ENCODE peak calls at places on chromosomes 5 and 9, in ten cellular contexts. P is GM06990, S is epithelial cell of esophagus, H is AG04450, E is transverse colon, T is PC-3, K is choroid plexus epithelial cell, U is fibroblast of pulmonary artery, Z is bronchial epithelial cell, B is spleen. W is an unnamed sample.

GRCh38 chr5:72388652-72389051 is 68.5 kb downstream of the PTCD2 start:
- DNase-seq in P (no peak), S (no peak), H (no peak), E (no peak), T (no peak), K (no peak), U (peak; percentile 44), Z (no peak), B (no peak), W (no peak)

GRCh38 chr9:36152741-36153438 is 16.3 kb upstream of the CCIN start:
- DNase-seq in P (no peak), S (no peak), H (no peak), E (no peak), T (no peak), K (no peak), U (no peak), Z (no peak), B (peak; percentile 77), W (no peak)

GRCh38 chr9:18601956-18602355 is 128.0 kb downstream of the ADAMTSL1 start:
- DNase-seq in P (no peak), S (peak; percentile 30), H (no peak), E (no peak), T (no peak), K (peak; percentile 22), U (no peak), Z (peak; percentile 22), B (no peak), W (no peak)

GRCh38 chr5:34657550-34657921 is 1.4 kb downstream of the RAI14 start:
- DNase-seq in P (no peak), S (peak; percentile 38), H (no peak), E (peak; percentile 13), T (peak; percentile 49), K (peak; percentile 64), U (peak; percentile 74), Z (peak; percentile 26), B (no peak), W (no peak)

GRCh38 chr9:35488566-35489312 is 1.2 kb upstream of the RUSC2 start:
- DNase-seq in P (no peak), S (no peak), H (no peak), E (no peak), T (no peak), K (no peak), U (no peak), Z (no peak), B (no peak), W (no peak)

GRCh38 chr5:109945097-109945678 is 255.5 kb downstream of the MAN2A1 start:
- DNase-seq in P (no peak), S (no peak), H (no peak), E (no peak), T (no peak), K (peak; percentile 14), U (no peak), Z (no peak), B (no peak), W (peak; percentile 63)

GRCh38 chr5:171207256-171207866 is 101.7 kb upstream of the TLX3 start:
- DNase-seq in P (peak; percentile 11), S (peak; percentile 53), H (peak; percentile 6), E (no peak), T (peak; percentile 84), K (peak; percentile 67), U (peak; percentile 71), Z (peak; percentile 47), B (no peak), W (peak; percentile 18)

GRCh38 chr5:113345261-113345940 is 89.4 kb downstream of the TSSK1B start:
- DNase-seq in P (no peak), S (peak; percentile 89), H (no peak), E (no peak), T (peak; percentile 66), K (peak; percentile 65), U (peak; percentile 80), Z (peak; percentile 98), B (no peak), W (peak; percentile 95)

DNA sequence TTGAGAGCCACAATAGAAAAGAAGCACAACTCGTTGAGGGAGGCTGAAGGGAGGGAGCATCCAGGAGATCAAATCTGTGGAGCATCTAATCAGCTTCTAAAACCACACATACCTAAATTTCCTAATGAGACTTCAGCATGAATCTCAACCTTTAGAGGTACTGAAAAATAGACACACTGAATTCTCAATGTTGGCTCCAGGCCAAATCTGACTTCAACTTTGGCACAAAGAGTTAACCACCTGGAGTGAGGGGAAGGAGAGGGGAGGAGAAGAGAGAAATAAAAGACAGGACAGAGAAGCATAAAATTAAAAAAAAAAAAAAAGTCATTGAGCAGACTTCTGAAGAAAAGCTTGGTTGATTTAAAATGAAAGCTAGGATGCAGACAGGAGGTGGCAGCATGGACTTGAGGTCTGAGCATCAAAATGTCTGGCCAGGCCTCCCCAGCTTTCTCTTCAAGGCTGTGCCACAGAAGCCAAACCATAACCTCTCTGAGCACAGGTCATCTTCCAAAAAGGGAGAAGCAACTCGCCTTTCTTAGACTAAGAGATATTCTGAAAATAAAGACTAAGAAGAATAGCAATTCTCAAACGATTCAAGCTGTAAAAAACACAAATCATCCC is 205.6 kb downstream of the DENND1A start:
- DNase-seq in P (no peak), S (peak; percentile 3), H (no peak), E (no peak), T (no peak), K (peak; percentile 82), U (peak; percentile 73), Z (no peak), B (no peak), W (no peak)
- TF ChIP-seq CTCF in P (no peak), S (no peak), H (peak; percentile 23), E (peak; percentile 14), T (no peak), K (peak; percentile 66), U (peak; percentile 34), Z (peak; percentile 6), B (no peak), W (no peak)

GRCh38 chr5:56328753-56329560 is 95.8 kb upstream of the ANKRD55 start:
- DNase-seq in P (peak; percentile 31), S (peak; percentile 83), H (no peak), E (no peak), T (peak; percentile 67), K (peak; percentile 80), U (peak; percentile 65), Z (peak; percentile 89), B (no peak), W (peak; percentile 36)

GRCh38 chr5:56330167-56330566 is 97.0 kb upstream of the ANKRD55 start:
- DNase-seq in P (no peak), S (no peak), H (no peak), E (no peak), T (no peak), K (no peak), U (no peak), Z (no peak), B (no peak), W (no peak)

GRCh38 chr5:56327810-56328209 is 94.7 kb upstream of the ANKRD55 start:
- DNase-seq in P (peak; percentile 32), S (no peak), H (no peak), E (no peak), T (no peak), K (no peak), U (no peak), Z (no peak), B (no peak), W (no peak)

GRCh38 chr5:56330806-56331205 is 97.7 kb upstream of the ANKRD55 start:
- DNase-seq in P (no peak), S (no peak), H (no peak), E (no peak), T (no peak), K (no peak), U (no peak), Z (no peak), B (no peak), W (no peak)

DNA sequence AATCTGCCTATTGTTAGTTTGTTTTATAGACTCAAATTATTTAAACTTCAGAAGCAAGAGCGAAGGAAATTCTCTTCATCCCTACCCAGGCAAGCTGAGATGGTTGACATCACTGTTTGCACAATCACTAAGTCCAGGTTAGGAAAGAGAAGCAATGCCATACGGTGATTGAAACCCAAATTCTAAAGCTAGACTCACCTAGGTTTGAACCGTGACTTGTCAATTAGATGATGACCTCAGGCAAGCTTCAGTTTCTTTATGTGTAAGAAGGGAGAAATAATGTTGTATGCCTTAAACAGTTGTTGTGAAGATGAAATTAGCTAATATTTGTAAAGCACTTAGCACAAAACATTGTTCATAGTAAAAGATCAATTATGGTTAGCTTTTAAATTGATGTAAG is 96.5 kb upstream of the ANKRD55 start:
- DNase-seq in P (peak; percentile 59), S (peak; percentile 83), H (no peak), E (no peak), T (no peak), K (no peak), U (no peak), Z (peak; percentile 79), B (no peak), W (no peak)
- H3K4me3 ChIP-seq in P (no peak overlapping the region), S (no peak overlapping the region), H (no peak overlapping the region), E (no peak overlapping the region), T (no peak overlapping the region), K (no peak overlapping the region), U (no peak overlapping the region), Z (no peak overlapping the region), B (no peak overlapping the region), W (no peak overlapping the region)

DNA sequence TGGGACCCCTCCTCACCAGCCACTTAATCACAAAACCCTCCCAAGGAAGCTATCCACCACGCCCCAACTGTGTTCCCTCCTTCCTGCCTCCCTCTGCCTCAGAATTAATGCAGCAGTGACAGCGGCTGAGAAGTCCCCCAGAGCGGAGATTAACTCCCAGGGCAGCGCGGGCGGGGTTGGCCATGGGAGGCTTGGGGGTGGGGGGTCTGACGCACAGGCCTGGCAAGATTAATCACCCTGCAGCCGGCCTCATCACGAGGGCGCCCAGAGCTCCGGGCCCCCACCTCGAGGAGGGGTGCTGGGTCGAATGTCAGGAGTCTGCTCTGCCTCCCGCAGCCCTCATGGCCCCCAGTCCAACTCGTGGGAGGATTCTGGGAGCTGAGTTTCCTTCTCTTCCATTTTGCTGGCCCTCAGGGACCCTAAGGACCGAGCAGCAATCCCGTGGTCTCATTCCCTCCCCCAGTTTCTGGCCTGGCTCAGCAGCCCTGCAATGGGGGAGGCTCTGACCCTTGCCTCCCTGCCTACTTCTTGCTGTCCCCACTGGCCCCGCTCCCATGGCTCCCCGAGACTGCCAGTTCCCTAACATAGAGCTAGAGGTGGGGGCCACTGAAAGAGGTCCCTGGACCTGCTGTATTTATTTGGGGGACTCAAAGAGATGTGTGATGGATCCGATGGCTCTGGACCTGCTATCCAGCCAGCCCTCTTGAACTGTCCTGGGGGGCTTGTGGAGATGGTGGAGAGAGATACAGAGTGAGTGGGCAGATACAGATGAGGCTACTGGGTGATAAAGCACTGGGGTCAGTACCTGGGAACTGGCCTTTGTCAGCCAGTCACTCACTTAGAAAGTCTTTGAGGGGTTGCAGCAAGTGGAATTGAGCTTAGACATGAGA is 42.5 kb downstream of the CXXC5 start:
- DNase-seq in P (no peak), S (no peak), H (no peak), E (no peak), T (no peak), K (peak; percentile 75), U (peak; percentile 50), Z (no peak), B (peak; percentile 81), W (no peak)
- TF ChIP-seq CTCF in P (no peak), S (no peak), H (no peak), E (no peak), T (peak; percentile 6), K (no peak), U (no peak), Z (no peak), B (no peak), W (no peak)

GRCh38 chr9:114925039-114925438 is 5.4 kb downstream of the TNFSF8 start:
- DNase-seq in P (no peak), S (no peak), H (no peak), E (no peak), T (no peak), K (no peak), U (no peak), Z (no peak), B (no peak), W (no peak)

GRCh38 chr9:114925672-114926071 is 4.7 kb downstream of the TNFSF8 start:
- DNase-seq in P (no peak), S (no peak), H (no peak), E (no peak), T (no peak), K (no peak), U (no peak), Z (no peak), B (no peak), W (no peak)

GRCh38 chr9:114930063-114930812 is at the start of gene TNFSF8:
- DNase-seq in P (no peak), S (no peak), H (no peak), E (peak; percentile 35), T (no peak), K (no peak), U (no peak), Z (no peak), B (peak; percentile 90), W (no peak)

GRCh38 chr9:114929166-114929565 is 1.2 kb downstream of the TNFSF8 start:
- DNase-seq in P (no peak), S (no peak), H (no peak), E (no peak), T (no peak), K (no peak), U (no peak), Z (no peak), B (no peak), W (no peak)

GRCh38 chr9:114928092-114928491 is 2.3 kb downstream of the TNFSF8 start:
- DNase-seq in P (no peak), S (no peak), H (no peak), E (no peak), T (no peak), K (no peak), U (no peak), Z (no peak), B (no peak), W (no peak)
- H3K4me3 ChIP-seq in P (no peak overlapping the region), S (no peak overlapping the region), H (no peak overlapping the region), E (no peak overlapping the region), T (no peak overlapping the region), K (no peak overlapping the region), U (no peak overlapping the region), Z (no peak overlapping the region), B (peak overlapping the region; percentile 4), W (no peak overlapping the region)